ENCODE peak calls at places on chromosome 5, in five cellular contexts. K is spleen, A is heart right ventricle, H is heart left ventricle, C is neural crest cell. Y is an unnamed sample.

GRCh38 chr5:3564827-3565560 is 30.6 kb upstream of the IRX1 start:
- DNase-seq in K (no peak), A (no peak), H (no peak), C (no peak), Y (no peak)

GRCh38 chr5:88707216-88707965 is 175.6 kb downstream of the MEF2C start:
- DNase-seq in K (no peak), A (no peak), H (no peak), C (no peak), Y (no peak)

GRCh38 chr5:124060413-124061095 is 548.6 kb downstream of the CSNK1G3 start:
- DNase-seq in K (no peak), A (no peak), H (no peak), C (no peak), Y (no peak)

GRCh38 chr5:135295852-135296251 is 103.2 kb downstream of the MACROH2A1 start:
- DNase-seq in K (no peak), A (no peak), H (no peak), C (no peak), Y (no peak)

GRCh38 chr5:159514229-159514822 is 184.0 kb upstream of the IL12B start:
- DNase-seq in K (no peak), A (no peak), H (no peak), C (no peak), Y (no peak)

GRCh38 chr5:128632264-128632663 is 94.2 kb upstream of the FBN2 start:
- DNase-seq in K (no peak), A (no peak), H (no peak), C (no peak), Y (no peak)

GRCh38 chr5:57434227-57434640 is 48.4 kb downstream of the ACTBL2 start:
- DNase-seq in K (no peak), A (no peak), H (peak; percentile 41), C (no peak), Y (no peak)

GRCh38 chr5:59328801-59329296 is 564.7 kb downstream of the PDE4D start:
- DNase-seq in K (no peak), A (peak; percentile 20), H (peak; percentile 17), C (no peak), Y (no peak)

GRCh38 chr5:59356813-59357381 is 536.6 kb downstream of the PDE4D start:
- DNase-seq in K (peak; percentile 84), A (peak; percentile 53), H (peak; percentile 62), C (no peak), Y (no peak)

GRCh38 chr5:171801-172331 is 19.4 kb upstream of the LRRC14B start:
- DNase-seq in K (peak; percentile 66), A (no peak), H (no peak), C (no peak), Y (peak; percentile 90)

GRCh38 chr5:142871056-142871879 is 101.1 kb downstream of the ARHGAP26 start:
- DNase-seq in K (no peak), A (no peak), H (no peak), C (no peak), Y (no peak)

GRCh38 chr5:168076561-168076991 is 214.9 kb upstream of the WWC1 start:
- DNase-seq in K (no peak), A (peak; percentile 35), H (no peak), C (peak; percentile 56), Y (no peak)

GRCh38 chr5:93078082-93079038 is 502.7 kb downstream of the NR2F1-AS1 start:
- DNase-seq in K (no peak), A (peak; percentile 24), H (peak; percentile 65), C (no peak), Y (no peak)

GRCh38 chr5:471750-472058 is 28.7 kb downstream of the EXOC3 start:
- DNase-seq in K (no peak), A (no peak), H (no peak), C (no peak), Y (no peak)

GRCh38 chr5:75662080-75662479 is 50.8 kb downstream of the ANKDD1B start:
- DNase-seq in K (no peak), A (no peak), H (no peak), C (no peak), Y (no peak)

GRCh38 chr5:89580976-89581375 is 698.0 kb upstream of the MEF2C start:
- DNase-seq in K (no peak), A (no peak), H (no peak), C (no peak), Y (no peak)

GRCh38 chr5:128695791-128696520 is 157.9 kb upstream of the FBN2 start:
- DNase-seq in K (no peak), A (no peak), H (no peak), C (no peak), Y (no peak)

GRCh38 chr5:172007153-172007794 is 836 bp upstream of the FBXW11 start:
- DNase-seq in K (no peak), A (no peak), H (no peak), C (no peak), Y (no peak)

GRCh38 chr5:120452471-120452870 is 11.6 kb upstream of the PRR16 start:
- DNase-seq in K (no peak), A (no peak), H (no peak), C (no peak), Y (no peak)

GRCh38 chr5:171420429-171421231 is 1.2 kb downstream of the FGF18 start:
- DNase-seq in K (peak; percentile 69), A (peak; percentile 87), H (peak; percentile 88), C (no peak), Y (no peak)

GRCh38 chr5:13653709-13654108 is 290.8 kb downstream of the DNAH5 start:
- DNase-seq in K (no peak), A (no peak), H (no peak), C (no peak), Y (no peak)

GRCh38 chr5:72541501-72542235 is 34.5 kb upstream of the ZNF366 start:
- DNase-seq in K (no peak), A (no peak), H (no peak), C (no peak), Y (no peak)

GRCh38 chr5:134436523-134437339 is 25.1 kb upstream of the CDKN2AIPNL start:
- DNase-seq in K (peak; percentile 90), A (peak; percentile 70), H (peak; percentile 46), C (no peak), Y (no peak)

GRCh38 chr5:37668524-37669047 is 171.3 kb downstream of the GDNF start:
- DNase-seq in K (no peak), A (no peak), H (peak; percentile 55), C (no peak), Y (no peak)

GRCh38 chr5:66342316-66342715 is 198.2 kb downstream of the SREK1 start:
- DNase-seq in K (no peak), A (no peak), H (no peak), C (no peak), Y (no peak)

GRCh38 chr5:618450-618849 is 6.3 kb downstream of the CEP72 start:
- DNase-seq in K (peak; percentile 35), A (no peak), H (no peak), C (no peak), Y (no peak)

GRCh38 chr5:80128129-80128528 is 93.0 kb downstream of the THBS4 start:
- DNase-seq in K (no peak), A (no peak), H (no peak), C (no peak), Y (no peak)

GRCh38 chr5:39420482-39421145 is 4.2 kb downstream of the DAB2 start:
- DNase-seq in K (no peak), A (peak; percentile 40), H (peak; percentile 83), C (peak; percentile 3), Y (no peak)

GRCh38 chr5:112086740-112087139 is 329.7 kb upstream of the NREP start:
- DNase-seq in K (no peak), A (no peak), H (no peak), C (no peak), Y (no peak)

GRCh38 chr5:154118832-154119442 is 71.6 kb upstream of the GALNT10 start:
- DNase-seq in K (no peak), A (no peak), H (no peak), C (no peak), Y (no peak)

GRCh38 chr5:38827525-38827924 is 18.3 kb upstream of the OSMR start:
- DNase-seq in K (no peak), A (no peak), H (no peak), C (no peak), Y (no peak)

DNA sequence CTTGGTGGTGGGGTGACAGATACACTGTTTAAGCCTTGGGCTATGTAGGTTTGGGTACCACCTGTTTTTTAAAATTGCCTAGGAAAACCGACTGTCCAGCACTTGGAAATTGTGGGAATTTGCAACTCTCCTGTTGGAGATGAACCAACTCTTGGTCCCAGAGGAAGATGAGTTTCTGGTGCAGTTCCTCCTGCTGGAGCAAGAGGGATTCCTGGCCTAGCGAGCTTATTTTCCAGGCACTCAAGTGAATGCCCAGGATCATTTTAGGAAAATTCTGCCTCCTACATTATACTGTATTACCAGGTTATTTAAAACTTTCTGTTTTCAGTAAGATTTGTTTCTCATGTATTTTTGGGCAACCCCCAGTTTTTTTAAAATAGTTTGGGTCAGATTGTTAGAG is 33.7 kb downstream of the AP3S1 start:
- DNase-seq in K (no peak), A (no peak), H (no peak), C (no peak), Y (no peak)
- TF ChIP-seq CTCF in K (no peak), A (no peak), H (peak; percentile 7), C (no peak), Y (peak; percentile 24)

GRCh38 chr5:151620463-151620844 is 29.3 kb upstream of the FAT2 start:
- DNase-seq in K (no peak), A (no peak), H (no peak), C (no peak), Y (no peak)
- TF ChIP-seq CTCF in K (no peak), A (no peak), H (no peak), C (no peak), Y (no peak)

GRCh38 chr5:5702934-5703333 is 280.5 kb downstream of the ICE1 start:
- DNase-seq in K (no peak), A (no peak), H (no peak), C (no peak), Y (no peak)

GRCh38 chr5:5700549-5700948 is 278.1 kb downstream of the ICE1 start:
- DNase-seq in K (no peak), A (no peak), H (no peak), C (no peak), Y (no peak)

GRCh38 chr5:5695266-5695665 is 272.8 kb downstream of the ICE1 start:
- DNase-seq in K (no peak), A (no peak), H (no peak), C (no peak), Y (no peak)

GRCh38 chr5:5704352-5704751 is 281.9 kb downstream of the ICE1 start:
- DNase-seq in K (no peak), A (no peak), H (no peak), C (no peak), Y (no peak)

GRCh38 chr5:5699062-5699461 is 276.6 kb downstream of the ICE1 start:
- DNase-seq in K (no peak), A (no peak), H (no peak), C (no peak), Y (no peak)
- TF ChIP-seq CTCF in K (no peak), A (no peak), H (no peak), C (peak; percentile 23), Y (no peak)

GRCh38 chr5:33305530-33305929 is 135.2 kb upstream of the TARS1 start:
- DNase-seq in K (no peak), A (no peak), H (no peak), C (no peak), Y (no peak)

GRCh38 chr5:33303696-33304095 is 137.1 kb upstream of the TARS1 start:
- DNase-seq in K (no peak), A (no peak), H (no peak), C (no peak), Y (no peak)

GRCh38 chr5:33297760-33298216 is 143.0 kb upstream of the TARS1 start:
- DNase-seq in K (peak; percentile 52), A (no peak), H (no peak), C (no peak), Y (peak; percentile 36)

GRCh38 chr5:33299621-33300208 is 141.1 kb upstream of the TARS1 start:
- DNase-seq in K (no peak), A (no peak), H (no peak), C (no peak), Y (no peak)

GRCh38 chr5:33300209-33300742 is 140.5 kb upstream of the TARS1 start:
- DNase-seq in K (no peak), A (no peak), H (no peak), C (no peak), Y (no peak)
- TF ChIP-seq CTCF in K (no peak), A (peak; percentile 5), H (no peak), C (no peak), Y (peak; percentile 35)